ENCODE peak calls at places on chromosomes 1 and 21, in five cellular contexts. X is neural crest cell, D is NCI-H2171 treated with DMSO at 0.1 percent for 48 hours, S is lower lobe of right lung, Q is aorta. W is an unnamed sample.

GRCh38 chr1:16721871-16722641 is 18.3 kb upstream of the RNU1-4 start:
- DNase-seq in X (no peak), D (no peak), S (no peak), Q (peak), W (peak)

GRCh38 chr1:21254335-21254951 is 35.8 kb downstream of the ECE1 start:
- DNase-seq in X (no peak), D (peak), S (no peak), Q (peak), W (no peak)

GRCh38 chr1:53316058-53316741 is 11.7 kb downstream of the LRP8 start:
- DNase-seq in X (no peak), D (peak), S (peak), Q (peak), W (no peak)

GRCh38 chr1:18480315-18481189 is at the start of gene KLHDC7A:
- DNase-seq in X (no peak), D (no peak), S (peak), Q (no peak), W (no peak)

GRCh38 chr1:70044832-70045231 is 160.5 kb downstream of the LRRC40 start:
- DNase-seq in X (no peak), D (no peak), S (no peak), Q (no peak), W (no peak)

GRCh38 chr1:151635479-151636072 is 23.7 kb downstream of the SNX27 start:
- DNase-seq in X (no peak), D (no peak), S (no peak), Q (no peak), W (peak)

GRCh38 chr1:179175011-179175934 is 54.2 kb downstream of the ABL2 start:
- DNase-seq in X (peak), D (no peak), S (no peak), Q (no peak), W (no peak)

GRCh38 chr21:33096426-33096825 is 26.5 kb downstream of the OLIG1 start:
- DNase-seq in X (no peak), D (no peak), S (no peak), Q (no peak), W (peak)

GRCh38 chr1:156359973-156360372 is 9.0 kb upstream of the RHBG start:
- DNase-seq in X (no peak), D (no peak), S (no peak), Q (no peak), W (no peak)

GRCh38 chr1:47934243-47934805 is 62.9 kb downstream of the TRABD2B start:
- DNase-seq in X (no peak), D (peak), S (no peak), Q (peak), W (no peak)

GRCh38 chr1:59366352-59366751 is 69.5 kb downstream of the FGGY start:
- DNase-seq in X (no peak), D (no peak), S (no peak), Q (no peak), W (no peak)

GRCh38 chr1:223716302-223716862 is 4.0 kb downstream of the CAPN2 start:
- DNase-seq in X (no peak), D (no peak), S (peak), Q (no peak), W (no peak)

GRCh38 chr1:27145934-27146354 is 9.0 kb downstream of the SLC9A1 start:
- DNase-seq in X (no peak), D (no peak), S (no peak), Q (peak), W (no peak)

GRCh38 chr1:31640964-31641363 is 3.7 kb downstream of the PEF1 start:
- DNase-seq in X (no peak), D (no peak), S (no peak), Q (no peak), W (no peak)

GRCh38 chr1:2814511-2815075 is 13.1 kb upstream of the TTC34 start:
- DNase-seq in X (no peak), D (no peak), S (no peak), Q (peak), W (no peak)

GRCh38 chr1:184739070-184739469 is 15.6 kb downstream of the EDEM3 start:
- DNase-seq in X (no peak), D (no peak), S (no peak), Q (no peak), W (no peak)

GRCh38 chr1:55478742-55479141 is 263.6 kb upstream of the USP24 start:
- DNase-seq in X (no peak), D (peak), S (no peak), Q (no peak), W (peak)

GRCh38 chr1:240126821-240127220 is 35.1 kb downstream of the FMN2 start:
- DNase-seq in X (no peak), D (no peak), S (no peak), Q (no peak), W (no peak)

GRCh38 chr1:167819849-167820683 is 93.9 kb downstream of the ADCY10 start:
- DNase-seq in X (peak), D (no peak), S (peak), Q (peak), W (no peak)

GRCh38 chr1:3032970-3033794 is 11.9 kb downstream of the ACTRT2 start:
- DNase-seq in X (no peak), D (no peak), S (no peak), Q (no peak), W (no peak)

GRCh38 chr1:213980906-213981305 is 6.9 kb upstream of the PROX1 start:
- DNase-seq in X (no peak), D (no peak), S (no peak), Q (no peak), W (no peak)

GRCh38 chr1:242129103-242129502 is 130.2 kb upstream of the MAP1LC3C start:
- DNase-seq in X (no peak), D (peak), S (no peak), Q (no peak), W (peak)

GRCh38 chr1:21651214-21652042 is 17.7 kb downstream of the RAP1GAP start:
- DNase-seq in X (peak), D (peak), S (no peak), Q (no peak), W (no peak)

GRCh38 chr1:31122101-31122735 is 56.7 kb upstream of the PUM1 start:
- DNase-seq in X (no peak), D (no peak), S (no peak), Q (no peak), W (peak)

GRCh38 chr1:46288485-46289133 is 14.8 kb downstream of the LRRC41 start:
- DNase-seq in X (no peak), D (no peak), S (no peak), Q (no peak), W (no peak)

GRCh38 chr1:188170935-188171334 is 1342.2 kb downstream of the PLA2G4A start:
- DNase-seq in X (no peak), D (peak), S (no peak), Q (no peak), W (no peak)

GRCh38 chr1:163535807-163536206 is 214.1 kb downstream of the NUF2 start:
- DNase-seq in X (no peak), D (peak), S (no peak), Q (no peak), W (peak)

GRCh38 chr1:84145051-84145450 is 980 bp downstream of the PRKACB start:
- DNase-seq in X (no peak), D (no peak), S (no peak), Q (no peak), W (no peak)

GRCh38 chr1:10676987-10677386 is 119.5 kb downstream of the CASZ1 start:
- DNase-seq in X (no peak), D (no peak), S (no peak), Q (no peak), W (no peak)

GRCh38 chr1:85748120-85748519 is 39.9 kb upstream of the ZNHIT6 start:
- DNase-seq in X (no peak), D (no peak), S (no peak), Q (no peak), W (no peak)

W was measured in Karpas-422.